ENCODE peak calls at places on chromosome 18, in four cellular contexts. A, L, F and U are unnamed samples.

GRCh38 chr18:50038448-50038847 is 156.5 kb downstream of the MYO5B start:
- DNase-seq in A (no peak), L (no peak), F (no peak), U (no peak)

GRCh38 chr18:59623456-59624383 is 73.5 kb downstream of the CCBE1 start:
- DNase-seq in L (no peak), F (no peak), A (no peak), U (no peak)

GRCh38 chr18:13218376-13219011 is at the start of gene LDLRAD4:
- DNase-seq in A (peak), F (no peak), L (no peak), U (peak)

GRCh38 chr18:24837065-24837464 is 376.6 kb downstream of the HRH4 start:
- DNase-seq in L (no peak), F (no peak), A (no peak), U (no peak)

GRCh38 chr18:28086530-28087172 is 90.3 kb downstream of the CDH2 start:
- DNase-seq in A (no peak), F (no peak), L (no peak), U (no peak)

GRCh38 chr18:30970201-30970816 is 72.2 kb downstream of the DSC3 start:
- DNase-seq in F (no peak), L (peak), A (no peak), U (peak)

GRCh38 chr18:48756511-48757226 is 194.1 kb downstream of the SMAD7 start:
- DNase-seq in L (no peak), A (no peak), F (no peak), U (no peak)

GRCh38 chr18:42850174-42850766 is 265.2 kb downstream of the RIT2 start:
- DNase-seq in F (no peak), A (no peak), L (no peak), U (no peak)

GRCh38 chr18:58257461-58257860 is 213.4 kb downstream of the NEDD4L start:
- DNase-seq in L (no peak), A (no peak), F (peak), U (no peak)

GRCh38 chr18:58221060-58221725 is 177.2 kb downstream of the NEDD4L start:
- DNase-seq in A (peak), L (peak), F (peak), U (peak)

GRCh38 chr18:11845653-11846052 is 5.6 kb upstream of the CHMP1B start:
- DNase-seq in L (no peak), F (no peak), A (no peak), U (no peak)

GRCh38 chr18:23994361-23994902 is 20.1 kb upstream of the TTC39C start:
- DNase-seq in L (peak), F (no peak), A (no peak), U (peak)

GRCh38 chr18:69838620-69839411 is 108.9 kb downstream of the CD226 start:
- DNase-seq in F (peak), L (peak), A (peak), U (no peak)

GRCh38 chr18:12686100-12686499 is 16.4 kb downstream of the CEP76 start:
- DNase-seq in F (no peak), L (peak), A (no peak), U (peak)

GRCh38 chr18:38453880-38454279 is 888.3 kb upstream of the CELF4 start:
- DNase-seq in L (no peak), F (no peak), A (no peak), U (no peak)

GRCh38 chr18:10032331-10032979 is 118.6 kb downstream of the VAPA start:
- DNase-seq in A (peak), F (no peak), L (no peak), U (no peak)

GRCh38 chr18:77478619-77479018 is 229.0 kb downstream of the GALR1 start:
- DNase-seq in L (no peak), F (no peak), A (no peak), U (no peak)

GRCh38 chr18:6170604-6171003 is 244.1 kb downstream of the L3MBTL4 start:
- DNase-seq in L (no peak), F (no peak), A (no peak), U (no peak)

GRCh38 chr18:24659837-24660720 is 199.6 kb downstream of the HRH4 start:
- DNase-seq in L (no peak), A (no peak), F (no peak), U (no peak)

GRCh38 chr18:47975701-47976100 is 45.2 kb upstream of the SMAD2 start:
- DNase-seq in F (no peak), L (no peak), A (no peak), U (no peak)

GRCh38 chr18:22547807-22548561 is 130.3 kb upstream of the CTAGE1 start:
- DNase-seq in L (no peak), F (no peak), A (no peak), U (no peak)

GRCh38 chr18:54240629-54241107 is 16.2 kb upstream of the MBD2 start:
- DNase-seq in F (no peak), L (no peak), A (no peak), U (no peak)

GRCh38 chr18:75068682-75069435 is 140.1 kb downstream of the PTGR3 start:
- DNase-seq in A (no peak), F (no peak), L (no peak), U (no peak)

GRCh38 chr18:58348517-58348916 is 280.4 kb downstream of the ALPK2 start:
- DNase-seq in F (no peak), L (no peak), A (no peak), U (no peak)

GRCh38 chr18:7234061-7234460 is 3.2 kb downstream of the LRRC30 start:
- DNase-seq in F (no peak), L (no peak), A (no peak), U (no peak)

GRCh38 chr18:68234115-68234514 is 480.8 kb downstream of the TMX3 start:
- DNase-seq in A (no peak), F (no peak), L (no peak), U (no peak)

GRCh38 chr18:21943456-21943855 is 202.9 kb downstream of the MIB1 start:
- DNase-seq in L (no peak), A (no peak), F (no peak), U (no peak)

GRCh38 chr18:64994370-64994769 is 756.4 kb upstream of the CDH7 start:
- DNase-seq in A (no peak), L (no peak), F (no peak), U (no peak)

GRCh38 chr18:26961805-26962204 is 96.3 kb upstream of the AQP4 start:
- DNase-seq in L (no peak), F (no peak), A (no peak), U (no peak)

GRCh38 chr18:36015629-36016028 is 43.1 kb downstream of the RMP24 start:
- DNase-seq in L (no peak), A (no peak), F (no peak), U (no peak)
- TF ChIP-seq JUND in L (no peak), A (no peak), F (no peak), U (no peak)

GRCh38 chr18:32711862-32712261 is 61.0 kb downstream of the KLHL14 start:
- DNase-seq in L (no peak), F (no peak), A (no peak), U (no peak)

GRCh38 chr18:32701288-32701687 is 71.5 kb downstream of the KLHL14 start:
- DNase-seq in A (no peak), F (no peak), L (no peak), U (no peak)

GRCh38 chr18:32707586-32707985 is 65.2 kb downstream of the KLHL14 start:
- DNase-seq in A (no peak), F (no peak), L (no peak), U (no peak)

GRCh38 chr18:32712860-32713259 is 60.0 kb downstream of the KLHL14 start:
- DNase-seq in L (no peak), F (no peak), A (no peak), U (no peak)

GRCh38 chr18:32707153-32707552 is 65.7 kb downstream of the KLHL14 start:
- DNase-seq in F (no peak), L (no peak), A (no peak), U (peak)
- TF ChIP-seq JUND in F (no peak), L (no peak), A (no peak), U (no peak)

GRCh38 chr18:72867721-72868665 is at the start of gene NETO1:
- DNase-seq in F (no peak), A (peak), L (no peak), U (no peak)

GRCh38 chr18:72868666-72869661 is 1.2 kb upstream of the NETO1 start:
- DNase-seq in F (no peak), L (no peak), A (peak), U (no peak)

GRCh38 chr18:72866901-72867701 is 686 bp downstream of the NETO1 start:
- DNase-seq in F (no peak), L (no peak), A (peak), U (no peak)

GRCh38 chr18:72869786-72870185 is 2.0 kb upstream of the NETO1 start:
- DNase-seq in L (no peak), A (no peak), F (no peak), U (no peak)

DNA sequence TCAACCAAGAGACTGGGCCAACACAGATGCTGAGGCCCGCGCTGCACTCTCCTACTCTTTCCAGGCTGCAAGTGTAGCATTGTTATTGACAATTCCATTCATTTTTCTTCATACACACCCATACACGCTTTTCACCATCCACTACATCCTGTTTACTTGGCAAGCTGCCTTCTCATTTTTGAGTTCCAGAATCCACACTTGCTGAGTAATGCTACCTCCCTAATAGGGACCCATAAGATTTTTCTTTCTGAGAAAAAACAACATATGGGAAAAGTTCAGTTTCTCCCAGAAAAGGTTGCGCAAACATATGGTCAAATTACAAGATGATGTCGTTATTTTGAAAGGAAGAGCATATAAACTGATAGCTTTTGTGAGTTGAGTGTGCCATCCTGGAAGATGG is 3.3 kb upstream of the NETO1 start:
- DNase-seq in A (no peak), L (no peak), F (no peak), U (no peak)
- TF ChIP-seq JUND in A (no peak), L (no peak), F (no peak), U (no peak)

DNA sequence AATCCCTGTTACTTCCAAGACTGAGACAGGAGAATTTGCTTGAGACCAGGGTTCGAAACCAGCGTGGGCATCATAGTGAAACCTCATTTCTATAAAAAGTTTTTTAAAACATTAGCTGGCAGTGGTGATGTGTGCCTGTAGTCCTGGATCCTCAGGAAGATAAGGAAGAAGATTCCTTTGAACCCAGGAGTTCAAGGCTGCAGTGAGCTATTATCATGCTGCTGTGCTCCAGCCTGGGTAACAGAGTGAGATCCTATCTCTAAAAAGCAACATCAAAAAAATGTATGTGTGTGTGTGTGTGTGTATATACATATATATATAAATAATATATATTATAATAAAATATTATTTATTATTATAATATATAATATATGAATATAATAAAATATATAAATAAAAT is 1417.6 kb upstream of the CDH2 start:
- DNase-seq in A (no peak), F (no peak), L (no peak), U (no peak)
- TF ChIP-seq JUND in A (no peak), F (no peak), L (no peak), U (no peak)

GRCh38 chr18:36046898-36047297 is 20.5 kb downstream of the RPRD1A start:
- DNase-seq in L (no peak), A (no peak), F (no peak), U (no peak)

GRCh38 chr18:36047521-36047920 is 19.8 kb downstream of the RPRD1A start:
- DNase-seq in L (no peak), A (no peak), F (no peak), U (no peak)

GRCh38 chr18:36050479-36050878 is 16.9 kb downstream of the RPRD1A start:
- DNase-seq in F (no peak), A (no peak), L (no peak), U (no peak)

DNA sequence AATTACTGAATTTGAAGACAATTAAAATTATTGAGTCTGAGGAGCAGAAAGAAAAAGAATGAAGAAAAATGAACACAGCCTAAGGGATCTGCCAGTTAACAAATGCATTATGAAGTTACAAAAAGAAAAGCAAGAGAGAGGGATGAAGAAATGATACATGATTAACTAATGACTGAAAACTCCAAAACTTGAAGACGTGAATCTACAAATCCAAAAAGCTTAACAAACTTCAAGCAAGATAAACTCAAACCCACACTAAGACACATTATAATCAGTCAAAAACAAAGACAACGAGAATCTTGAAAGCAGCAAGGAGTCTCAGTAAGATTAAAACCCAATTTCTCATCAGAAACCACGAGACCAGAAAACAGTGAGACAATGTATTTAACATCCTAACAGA is 15.6 kb downstream of the RPRD1A start:
- DNase-seq in L (no peak), A (no peak), F (no peak), U (no peak)
- TF ChIP-seq JUND in L (no peak), A (no peak), F (no peak), U (no peak)

GRCh38 chr18:78630356-78630755 is 349.3 kb upstream of the SALL3 start:
- DNase-seq in A (no peak), F (no peak), L (no peak), U (no peak)

GRCh38 chr18:78632111-78632541 is 347.5 kb upstream of the SALL3 start:
- DNase-seq in L (no peak), F (no peak), A (no peak), U (no peak)

GRCh38 chr18:78629426-78629825 is 350.2 kb upstream of the SALL3 start:
- DNase-seq in L (no peak), A (no peak), F (no peak), U (no peak)

GRCh38 chr18:78634061-78634696 is 345.4 kb upstream of the SALL3 start:
- DNase-seq in A (no peak), F (no peak), L (no peak), U (no peak)

GRCh38 chr18:78630981-78631510 is 348.6 kb upstream of the SALL3 start:
- DNase-seq in F (no peak), A (no peak), L (no peak), U (no peak)
- TF ChIP-seq JUND in F (no peak), A (no peak), L (no peak), U (no peak)

DNA sequence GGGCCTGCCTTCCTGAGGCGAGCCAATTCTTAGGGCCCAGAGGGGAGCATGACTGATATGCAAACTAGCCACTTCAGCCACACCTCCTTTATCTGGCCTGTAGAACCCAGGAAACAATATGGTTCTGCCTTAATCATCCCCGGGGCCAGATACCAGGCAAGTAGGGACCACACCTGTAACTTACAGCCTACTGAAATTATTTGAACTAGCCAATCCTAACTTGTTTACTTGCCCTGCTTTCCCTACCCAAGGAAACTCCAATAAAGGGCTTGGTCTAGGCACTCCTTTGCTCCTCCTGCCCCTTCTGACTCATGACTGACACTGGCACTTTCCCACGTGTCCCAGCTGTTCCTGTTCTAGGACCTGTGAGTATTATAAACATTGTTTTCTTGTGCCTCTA is 57.6 kb downstream of the MYOM1 start:
- DNase-seq in A (no peak), F (no peak), L (no peak), U (no peak)
- TF ChIP-seq JUND in A (no peak), F (no peak), L (no peak), U (no peak)

DNA sequence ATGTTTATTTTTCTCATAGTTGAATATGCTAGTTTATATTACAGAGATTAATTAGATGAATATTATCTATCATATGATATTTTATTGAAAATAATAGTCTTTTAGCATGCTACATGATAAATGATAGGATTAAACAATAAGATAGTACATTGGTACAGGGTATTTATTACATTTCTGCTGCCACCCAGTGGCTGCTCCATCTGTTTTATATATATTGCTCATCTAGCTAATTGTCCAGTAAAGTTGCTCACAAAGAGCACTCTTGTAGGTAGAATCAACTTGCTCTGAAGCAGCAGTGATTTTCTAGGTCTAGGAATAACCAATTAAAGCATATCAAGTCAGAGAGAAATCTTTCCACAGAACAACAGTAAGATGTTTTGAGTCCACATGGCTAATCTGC is 183.3 kb downstream of the ASXL3 start:
- DNase-seq in L (no peak), F (no peak), A (no peak), U (peak)
- TF ChIP-seq JUND in L (no peak), F (no peak), A (no peak), U (no peak)